ENCODE peak calls at places on chromosome 10, in six cellular contexts. One of them, this sample, is unnamed.

GRCh38 chr10:127802532-127803055 is 65.6 kb downstream of the FOXI2 start:
- DNase-seq in HepG2: no peak
- DNase-seq in osteoblast: no peak
- DNase-seq in DND-41: no peak
- DNase-seq in OCI-LY7: no peak
- DNase-seq in HCT116: no peak
- DNase-seq in this sample: no peak

GRCh38 chr10:14837003-14837755 is 658 bp downstream of the CDNF start:
- DNase-seq in HepG2: peak
- DNase-seq in osteoblast: no peak
- DNase-seq in DND-41: no peak
- DNase-seq in OCI-LY7: no peak
- DNase-seq in HCT116: no peak
- DNase-seq in this sample: peak

GRCh38 chr10:113113918-113114317 is 163.9 kb downstream of the TCF7L2 start:
- DNase-seq in HepG2: no peak
- DNase-seq in osteoblast: no peak
- DNase-seq in DND-41: no peak
- DNase-seq in OCI-LY7: no peak
- DNase-seq in HCT116: no peak
- DNase-seq in this sample: no peak

GRCh38 chr10:125054664-125055273 is 105.6 kb downstream of the CTBP2 start:
- DNase-seq in HepG2: no peak
- DNase-seq in osteoblast: no peak
- DNase-seq in DND-41: no peak
- DNase-seq in OCI-LY7: no peak
- DNase-seq in HCT116: no peak
- DNase-seq in this sample: no peak

GRCh38 chr10:74640134-74640533 is 186.3 kb upstream of the KAT6B start:
- DNase-seq in HepG2: no peak
- DNase-seq in osteoblast: no peak
- DNase-seq in DND-41: no peak
- DNase-seq in OCI-LY7: peak
- DNase-seq in HCT116: no peak
- DNase-seq in this sample: peak

GRCh38 chr10:121831237-121831636 is 96.6 kb downstream of the ATE1 start:
- DNase-seq in HepG2: no peak
- DNase-seq in osteoblast: no peak
- DNase-seq in DND-41: no peak
- DNase-seq in OCI-LY7: no peak
- DNase-seq in HCT116: no peak
- DNase-seq in this sample: no peak

GRCh38 chr10:5645375-5645774 is 21.0 kb downstream of the ASB13 start:
- DNase-seq in HepG2: no peak
- DNase-seq in osteoblast: no peak
- DNase-seq in DND-41: no peak
- DNase-seq in OCI-LY7: peak
- DNase-seq in HCT116: no peak
- DNase-seq in this sample: no peak

GRCh38 chr10:83917519-83918506 is 221.5 kb upstream of the GHITM start:
- DNase-seq in HepG2: peak
- DNase-seq in osteoblast: peak
- DNase-seq in DND-41: no peak
- DNase-seq in OCI-LY7: peak
- DNase-seq in HCT116: peak
- DNase-seq in this sample: no peak

GRCh38 chr10:30294506-30295280 is 54.4 kb downstream of the MTPAP start:
- DNase-seq in HepG2: no peak
- DNase-seq in osteoblast: no peak
- DNase-seq in DND-41: no peak
- DNase-seq in OCI-LY7: no peak
- DNase-seq in HCT116: no peak
- DNase-seq in this sample: no peak

GRCh38 chr10:79038104-79038840 is 30.5 kb upstream of the ZMIZ1 start:
- DNase-seq in HepG2: no peak
- DNase-seq in osteoblast: no peak
- DNase-seq in DND-41: no peak
- DNase-seq in OCI-LY7: no peak
- DNase-seq in HCT116: no peak
- DNase-seq in this sample: no peak

GRCh38 chr10:1847361-1847760 is 110.0 kb upstream of the ADARB2 start:
- DNase-seq in HepG2: no peak
- DNase-seq in osteoblast: no peak
- DNase-seq in DND-41: no peak
- DNase-seq in OCI-LY7: no peak
- DNase-seq in HCT116: no peak
- DNase-seq in this sample: no peak

GRCh38 chr10:67519434-67519833 is 176.6 kb downstream of the CTNNA3 start:
- DNase-seq in HepG2: no peak
- DNase-seq in osteoblast: no peak
- DNase-seq in DND-41: no peak
- DNase-seq in OCI-LY7: no peak
- DNase-seq in HCT116: no peak
- DNase-seq in this sample: no peak

GRCh38 chr10:86339226-86339865 is 27.2 kb downstream of the GRID1 start:
- DNase-seq in HepG2: no peak
- DNase-seq in osteoblast: peak
- DNase-seq in DND-41: no peak
- DNase-seq in OCI-LY7: no peak
- DNase-seq in HCT116: no peak
- DNase-seq in this sample: no peak

GRCh38 chr10:86900955-86901354 is 56.5 kb downstream of the MMRN2 start:
- DNase-seq in HepG2: no peak
- DNase-seq in osteoblast: no peak
- DNase-seq in DND-41: no peak
- DNase-seq in OCI-LY7: no peak
- DNase-seq in HCT116: no peak
- DNase-seq in this sample: peak

GRCh38 chr10:29105516-29106215 is 183.2 kb upstream of the LYZL1 start:
- DNase-seq in HepG2: peak
- DNase-seq in osteoblast: peak
- DNase-seq in DND-41: no peak
- DNase-seq in OCI-LY7: no peak
- DNase-seq in HCT116: no peak
- DNase-seq in this sample: peak

GRCh38 chr10:74704629-74705360 is 121.6 kb upstream of the KAT6B start:
- DNase-seq in HepG2: peak
- DNase-seq in osteoblast: peak
- DNase-seq in DND-41: no peak
- DNase-seq in OCI-LY7: no peak
- DNase-seq in HCT116: no peak
- DNase-seq in this sample: peak

GRCh38 chr10:97532935-97533671 is 34.4 kb downstream of the UBTD1 start:
- DNase-seq in HepG2: no peak
- DNase-seq in osteoblast: peak
- DNase-seq in DND-41: no peak
- DNase-seq in OCI-LY7: no peak
- DNase-seq in HCT116: no peak
- DNase-seq in this sample: no peak

GRCh38 chr10:89470628-89471027 is 56.3 kb downstream of the IFIT5 start:
- DNase-seq in HepG2: no peak
- DNase-seq in osteoblast: no peak
- DNase-seq in DND-41: no peak
- DNase-seq in OCI-LY7: no peak
- DNase-seq in HCT116: no peak
- DNase-seq in this sample: no peak

GRCh38 chr10:79192677-79193003 is 123.9 kb downstream of the ZMIZ1 start:
- DNase-seq in HepG2: no peak
- DNase-seq in osteoblast: peak
- DNase-seq in DND-41: no peak
- DNase-seq in OCI-LY7: no peak
- DNase-seq in HCT116: no peak
- DNase-seq in this sample: peak

GRCh38 chr10:76329891-76330575 is 898.6 kb downstream of the LRMDA start:
- DNase-seq in HepG2: no peak
- DNase-seq in osteoblast: peak
- DNase-seq in DND-41: no peak
- DNase-seq in OCI-LY7: no peak
- DNase-seq in HCT116: no peak
- DNase-seq in this sample: peak

GRCh38 chr10:7338469-7338868 is 72.4 kb downstream of the SFMBT2 start:
- DNase-seq in HepG2: no peak
- DNase-seq in osteoblast: no peak
- DNase-seq in DND-41: no peak
- DNase-seq in OCI-LY7: no peak
- DNase-seq in HCT116: no peak
- DNase-seq in this sample: no peak

DNA sequence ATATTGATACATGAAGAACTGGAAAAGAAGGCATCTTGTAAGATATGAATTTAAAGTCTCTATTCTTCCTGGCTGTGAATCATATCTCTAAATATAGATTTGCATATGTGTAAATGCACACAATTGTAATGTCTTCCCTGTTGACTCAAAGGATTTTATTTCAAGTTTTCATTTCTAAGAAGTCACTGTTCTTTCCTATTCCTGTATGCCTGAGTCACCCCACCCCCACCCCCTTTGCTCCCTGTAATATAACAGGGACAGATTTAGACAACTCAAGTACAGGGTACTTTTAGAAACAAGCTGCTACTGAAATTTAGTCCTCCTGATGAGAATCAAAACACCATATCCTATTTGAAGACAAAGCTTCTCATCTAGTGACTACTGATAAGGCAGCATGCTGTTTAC is 43.0 kb upstream of the HECTD2 start:
- DNase-seq in HepG2: no peak
- DNase-seq in osteoblast: no peak
- DNase-seq in DND-41: no peak
- DNase-seq in OCI-LY7: no peak
- DNase-seq in HCT116: no peak
- DNase-seq in this sample: no peak
- TF ChIP-seq CTCF in HepG2: no peak
- TF ChIP-seq CTCF in osteoblast: no peak
- TF ChIP-seq CTCF in DND-41: no peak
- TF ChIP-seq CTCF in OCI-LY7: no peak
- TF ChIP-seq CTCF in HCT116: no peak
- TF ChIP-seq CTCF in this sample: no peak

GRCh38 chr10:71659739-71660136 is 59.8 kb downstream of the C10orf105 start:
- DNase-seq in HepG2: no peak
- DNase-seq in osteoblast: no peak
- DNase-seq in DND-41: no peak
- DNase-seq in OCI-LY7: no peak
- DNase-seq in HCT116: no peak
- DNase-seq in this sample: no peak

GRCh38 chr10:71656220-71656619 is 63.4 kb downstream of the C10orf105 start:
- DNase-seq in HepG2: no peak
- DNase-seq in osteoblast: no peak
- DNase-seq in DND-41: no peak
- DNase-seq in OCI-LY7: no peak
- DNase-seq in HCT116: no peak
- DNase-seq in this sample: no peak

GRCh38 chr10:71659050-71659738 is 60.4 kb downstream of the C10orf105 start:
- DNase-seq in HepG2: peak
- DNase-seq in osteoblast: no peak
- DNase-seq in DND-41: no peak
- DNase-seq in OCI-LY7: no peak
- DNase-seq in HCT116: no peak
- DNase-seq in this sample: no peak

GRCh38 chr10:71658349-71658745 is 61.2 kb downstream of the C10orf105 start:
- DNase-seq in HepG2: no peak
- DNase-seq in osteoblast: no peak
- DNase-seq in DND-41: no peak
- DNase-seq in OCI-LY7: no peak
- DNase-seq in HCT116: no peak
- DNase-seq in this sample: no peak

DNA sequence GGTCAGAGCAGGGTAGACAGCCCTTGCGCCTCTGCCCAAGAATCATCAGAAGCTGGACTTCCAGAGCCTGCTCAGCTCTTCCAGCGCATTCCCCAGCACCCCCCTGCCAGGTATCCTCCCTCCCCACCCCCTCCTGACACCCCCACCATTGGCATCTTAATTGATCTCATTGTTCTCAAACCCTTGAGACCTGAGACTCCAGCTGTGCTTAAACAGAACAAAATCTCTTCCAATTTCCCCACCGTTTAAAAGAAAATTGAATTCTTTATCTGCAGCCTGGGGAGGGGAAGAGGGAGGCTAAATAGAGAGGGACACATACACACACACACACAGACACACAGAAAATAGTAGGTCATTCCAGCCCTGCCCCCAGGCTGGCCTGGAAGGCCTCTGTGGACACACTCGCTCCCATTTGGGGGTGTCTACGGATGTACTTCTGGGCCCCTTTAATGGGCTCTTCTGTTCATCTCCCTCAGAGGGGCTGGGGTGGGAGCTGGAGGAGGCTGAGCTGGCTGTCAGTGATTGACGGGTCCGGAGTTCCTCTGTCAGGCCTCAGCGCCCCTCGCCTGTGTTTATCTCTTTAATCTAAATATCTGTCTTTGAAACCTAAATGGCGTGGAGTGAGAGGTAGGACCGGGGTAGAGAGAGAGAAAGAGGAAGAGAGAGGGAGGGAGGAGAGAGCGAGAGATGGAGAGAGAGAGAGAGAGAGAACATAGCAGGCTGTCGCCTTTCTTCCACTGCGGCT is 61.8 kb downstream of the C10orf105 start:
- DNase-seq in HepG2: no peak
- DNase-seq in osteoblast: no peak
- DNase-seq in DND-41: no peak
- DNase-seq in OCI-LY7: no peak
- DNase-seq in HCT116: no peak
- DNase-seq in this sample: no peak
- H2AFZ ChIP-seq in HepG2: no peak
- H2AFZ ChIP-seq in osteoblast: no peak
- H2AFZ ChIP-seq in DND-41: no peak
- H2AFZ ChIP-seq in OCI-LY7: no peak
- H2AFZ ChIP-seq in HCT116: no peak
- H2AFZ ChIP-seq in this sample: no peak

DNA sequence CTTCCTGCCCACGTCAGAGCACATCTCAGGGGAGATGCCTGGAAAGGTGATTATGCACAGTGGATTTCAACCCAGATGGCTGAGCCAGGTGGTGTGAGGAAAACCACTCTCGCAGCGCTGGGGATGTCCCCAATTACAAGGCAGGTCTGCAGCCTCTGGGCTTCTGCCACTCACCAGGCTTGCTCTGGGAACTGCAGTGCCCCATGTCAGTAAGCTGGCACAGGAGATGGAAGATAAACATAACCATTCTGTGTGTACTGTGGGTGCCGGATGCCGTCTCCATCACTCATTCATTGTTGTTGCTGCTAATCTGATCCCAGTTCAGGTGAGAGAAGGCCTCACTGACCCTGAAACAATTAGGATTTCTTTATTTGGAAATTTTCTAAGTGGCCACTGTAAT is 222.9 kb upstream of the PITRM1 start:
- DNase-seq in HepG2: no peak
- DNase-seq in osteoblast: no peak
- DNase-seq in DND-41: no peak
- DNase-seq in OCI-LY7: peak
- DNase-seq in HCT116: no peak
- DNase-seq in this sample: no peak
- H3K4me3 ChIP-seq in HepG2: no peak
- H3K4me3 ChIP-seq in osteoblast: no peak
- H3K4me3 ChIP-seq in DND-41: no peak
- H3K4me3 ChIP-seq in OCI-LY7: no peak
- H3K4me3 ChIP-seq in HCT116: no peak
- H3K4me3 ChIP-seq in this sample: no peak

DNA sequence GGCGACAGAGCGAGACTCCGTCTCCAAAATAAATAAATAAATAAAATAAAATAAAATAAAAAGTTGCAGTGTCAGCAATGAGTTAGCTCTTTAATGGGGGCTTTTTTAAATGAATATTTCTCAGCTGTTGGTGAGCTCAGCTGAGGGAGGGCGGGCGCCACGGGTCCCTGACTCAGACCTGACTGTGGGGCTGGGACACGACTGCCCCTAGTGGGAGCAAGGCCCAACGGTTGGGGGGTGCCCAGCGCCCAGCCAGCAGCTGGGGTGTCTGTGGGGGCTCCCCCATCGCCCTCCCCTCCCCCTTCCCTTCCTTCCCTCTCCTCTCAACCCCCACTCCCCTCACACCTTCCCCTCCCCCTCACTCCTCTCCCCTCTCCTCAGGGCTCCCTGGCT is 46.6 kb downstream of the PWWP2B start:
- DNase-seq in HepG2: no peak
- DNase-seq in osteoblast: peak
- DNase-seq in DND-41: no peak
- DNase-seq in OCI-LY7: peak
- DNase-seq in HCT116: no peak
- DNase-seq in this sample: no peak
- TF ChIP-seq CTCF in HepG2: peak
- TF ChIP-seq CTCF in osteoblast: peak
- TF ChIP-seq CTCF in DND-41: peak
- TF ChIP-seq CTCF in OCI-LY7: peak
- TF ChIP-seq CTCF in HCT116: no peak
- TF ChIP-seq CTCF in this sample: peak